ENCODE peak calls at places on chromosomes 13 and 19, in five cellular contexts. One of them, this sample, is unnamed.

GRCh38 chr19:52871466-52871865 is 14.0 kb upstream of the ZNF468 start:
- DNase-seq in right lobe of liver: no peak
- DNase-seq in astrocyte: no peak
- DNase-seq in aorta: no peak
- DNase-seq in GM12865: no peak
- DNase-seq in this sample: no peak

GRCh38 chr13:104841110-104841509 is 1694.4 kb downstream of the EFNB2 start:
- DNase-seq in right lobe of liver: no peak
- DNase-seq in astrocyte: no peak
- DNase-seq in aorta: no peak
- DNase-seq in GM12865: no peak
- DNase-seq in this sample: no peak

GRCh38 chr19:1279782-1280341 is 4.5 kb downstream of the FAM174C start:
- DNase-seq in right lobe of liver: peak; percentile 82
- DNase-seq in astrocyte: peak; percentile 42
- DNase-seq in aorta: peak; percentile 87
- DNase-seq in GM12865: peak; percentile 89
- DNase-seq in this sample: peak; percentile 85

GRCh38 chr19:45406165-45406956 is at the start of gene POLR1G:
- DNase-seq in right lobe of liver: peak; percentile 86
- DNase-seq in astrocyte: peak; percentile 80
- DNase-seq in aorta: peak; percentile 84
- DNase-seq in GM12865: peak; percentile 87
- DNase-seq in this sample: peak; percentile 84

GRCh38 chr19:46984077-46985010 is 35.3 kb upstream of the NPAS1 start:
- DNase-seq in right lobe of liver: peak; percentile 85
- DNase-seq in astrocyte: peak; percentile 72
- DNase-seq in aorta: peak; percentile 60
- DNase-seq in GM12865: no peak
- DNase-seq in this sample: no peak

GRCh38 chr13:78022164-78022877 is 103.7 kb upstream of the EDNRB start:
- DNase-seq in right lobe of liver: no peak
- DNase-seq in astrocyte: peak; percentile 60
- DNase-seq in aorta: peak; percentile 58
- DNase-seq in GM12865: peak; percentile 88
- DNase-seq in this sample: no peak

GRCh38 chr19:34418300-34418699 is 9.9 kb upstream of the UBA2 start:
- DNase-seq in right lobe of liver: no peak
- DNase-seq in astrocyte: no peak
- DNase-seq in aorta: no peak
- DNase-seq in GM12865: no peak
- DNase-seq in this sample: no peak

GRCh38 chr13:66899955-66900354 is 330.2 kb downstream of the PCDH9 start:
- DNase-seq in right lobe of liver: no peak
- DNase-seq in astrocyte: peak; percentile 26
- DNase-seq in aorta: no peak
- DNase-seq in GM12865: no peak
- DNase-seq in this sample: no peak

GRCh38 chr13:84896128-84896527 is 903.1 kb downstream of the SLITRK6 start:
- DNase-seq in right lobe of liver: no peak
- DNase-seq in astrocyte: peak; percentile 18
- DNase-seq in aorta: no peak
- DNase-seq in GM12865: peak; percentile 62
- DNase-seq in this sample: peak; percentile 28

GRCh38 chr13:44402902-44403719 is 29.5 kb downstream of the SERP2 start:
- DNase-seq in right lobe of liver: peak; percentile 18
- DNase-seq in astrocyte: no peak
- DNase-seq in aorta: no peak
- DNase-seq in GM12865: no peak
- DNase-seq in this sample: no peak

GRCh38 chr13:90882551-90882950 is 464.9 kb upstream of the MIR17HG start:
- DNase-seq in right lobe of liver: no peak
- DNase-seq in astrocyte: no peak
- DNase-seq in aorta: no peak
- DNase-seq in GM12865: no peak
- DNase-seq in this sample: no peak

GRCh38 chr13:49810825-49811526 is 18.5 kb upstream of the KPNA3 start:
- DNase-seq in right lobe of liver: no peak
- DNase-seq in astrocyte: peak; percentile 47
- DNase-seq in aorta: no peak
- DNase-seq in GM12865: no peak
- DNase-seq in this sample: no peak

GRCh38 chr19:46784262-46785053 is 3.9 kb downstream of the SLC1A5 start:
- DNase-seq in right lobe of liver: peak; percentile 60
- DNase-seq in astrocyte: peak; percentile 73
- DNase-seq in aorta: peak; percentile 81
- DNase-seq in GM12865: peak; percentile 90
- DNase-seq in this sample: no peak

GRCh38 chr19:45809643-45810159 is 5.4 kb downstream of the RSPH6A start:
- DNase-seq in right lobe of liver: no peak
- DNase-seq in astrocyte: peak; percentile 73
- DNase-seq in aorta: no peak
- DNase-seq in GM12865: peak; percentile 67
- DNase-seq in this sample: no peak

GRCh38 chr13:30892966-30893365 is 13.1 kb upstream of the MEDAG start:
- DNase-seq in right lobe of liver: no peak
- DNase-seq in astrocyte: peak; percentile 35
- DNase-seq in aorta: peak; percentile 79
- DNase-seq in GM12865: peak; percentile 18
- DNase-seq in this sample: no peak

GRCh38 chr13:20441879-20442278 is 83.8 kb downstream of the CRYL1 start:
- DNase-seq in right lobe of liver: no peak
- DNase-seq in astrocyte: peak; percentile 83
- DNase-seq in aorta: no peak
- DNase-seq in GM12865: peak; percentile 17
- DNase-seq in this sample: no peak

GRCh38 chr19:19672816-19673215 is 4.2 kb downstream of the ZNF101 start:
- DNase-seq in right lobe of liver: no peak
- DNase-seq in astrocyte: no peak
- DNase-seq in aorta: no peak
- DNase-seq in GM12865: no peak
- DNase-seq in this sample: no peak

GRCh38 chr19:19670070-19670551 is 1.5 kb downstream of the ZNF101 start:
- DNase-seq in right lobe of liver: no peak
- DNase-seq in astrocyte: no peak
- DNase-seq in aorta: no peak
- DNase-seq in GM12865: no peak
- DNase-seq in this sample: no peak

GRCh38 chr19:19677579-19677978 is 8.9 kb downstream of the ZNF101 start:
- DNase-seq in right lobe of liver: no peak
- DNase-seq in astrocyte: no peak
- DNase-seq in aorta: no peak
- DNase-seq in GM12865: no peak
- DNase-seq in this sample: no peak

GRCh38 chr19:19679176-19680073 is 10.8 kb downstream of the ZNF101 start:
- DNase-seq in right lobe of liver: no peak
- DNase-seq in astrocyte: no peak
- DNase-seq in aorta: no peak
- DNase-seq in GM12865: no peak
- DNase-seq in this sample: no peak

GRCh38 chr19:19674315-19674714 is 5.7 kb downstream of the ZNF101 start:
- DNase-seq in right lobe of liver: no peak
- DNase-seq in astrocyte: no peak
- DNase-seq in aorta: no peak
- DNase-seq in GM12865: no peak
- DNase-seq in this sample: no peak
- H3K4me3 ChIP-seq in right lobe of liver: no peak overlapping the region
- H3K4me3 ChIP-seq in astrocyte: no peak overlapping the region
- H3K4me3 ChIP-seq in aorta: no peak overlapping the region
- H3K4me3 ChIP-seq in GM12865: no peak overlapping the region
- H3K4me3 ChIP-seq in this sample: no peak overlapping the region

GRCh38 chr13:34114581-34114980 is 296.6 kb downstream of the RFC3 start:
- DNase-seq in right lobe of liver: no peak
- DNase-seq in astrocyte: no peak
- DNase-seq in aorta: no peak
- DNase-seq in GM12865: peak; percentile 7
- DNase-seq in this sample: no peak
- H3K4me3 ChIP-seq in right lobe of liver: no peak overlapping the region
- H3K4me3 ChIP-seq in astrocyte: no peak overlapping the region
- H3K4me3 ChIP-seq in aorta: no peak overlapping the region
- H3K4me3 ChIP-seq in GM12865: no peak overlapping the region
- H3K4me3 ChIP-seq in this sample: no peak overlapping the region

GRCh38 chr19:58399903-58400637 is 4.6 kb downstream of the RNF225 start:
- DNase-seq in right lobe of liver: no peak
- DNase-seq in astrocyte: no peak
- DNase-seq in aorta: peak; percentile 50
- DNase-seq in GM12865: no peak
- DNase-seq in this sample: peak; percentile 78

GRCh38 chr19:58401825-58402433 is 6.5 kb downstream of the RNF225 start:
- DNase-seq in right lobe of liver: no peak
- DNase-seq in astrocyte: no peak
- DNase-seq in aorta: no peak
- DNase-seq in GM12865: no peak
- DNase-seq in this sample: no peak

GRCh38 chr19:58398545-58398944 is 3.1 kb downstream of the RNF225 start:
- DNase-seq in right lobe of liver: no peak
- DNase-seq in astrocyte: no peak
- DNase-seq in aorta: no peak
- DNase-seq in GM12865: no peak
- DNase-seq in this sample: no peak

GRCh38 chr19:58400916-58401824 is 5.7 kb downstream of the RNF225 start:
- DNase-seq in right lobe of liver: peak; percentile 99
- DNase-seq in astrocyte: peak; percentile 96
- DNase-seq in aorta: peak; percentile 100
- DNase-seq in GM12865: peak; percentile 100
- DNase-seq in this sample: peak; percentile 99

DNA sequence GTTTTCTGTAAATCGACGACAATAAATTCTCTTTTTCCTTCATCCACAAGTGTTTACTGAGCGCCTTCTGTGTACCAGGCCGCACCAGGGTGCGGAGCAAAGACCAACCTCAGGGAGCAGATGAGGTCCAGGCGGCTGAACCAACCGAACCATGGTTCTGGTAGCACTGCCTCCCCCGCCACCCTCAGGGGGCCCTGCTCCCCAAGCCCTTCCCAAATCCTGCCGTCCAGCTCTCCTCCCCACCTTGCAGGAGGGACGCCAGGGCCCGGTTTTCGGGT is 5.1 kb downstream of the RNF225 start:
- DNase-seq in right lobe of liver: no peak
- DNase-seq in astrocyte: no peak
- DNase-seq in aorta: no peak
- DNase-seq in GM12865: no peak
- DNase-seq in this sample: no peak
- H3K4me3 ChIP-seq in right lobe of liver: peak overlapping the region; percentile 49
- H3K4me3 ChIP-seq in astrocyte: peak overlapping the region; percentile 56
- H3K4me3 ChIP-seq in aorta: peak overlapping the region; percentile 57
- H3K4me3 ChIP-seq in GM12865: peak overlapping the region; percentile 60
- H3K4me3 ChIP-seq in this sample: peak overlapping the region; percentile 79

DNA sequence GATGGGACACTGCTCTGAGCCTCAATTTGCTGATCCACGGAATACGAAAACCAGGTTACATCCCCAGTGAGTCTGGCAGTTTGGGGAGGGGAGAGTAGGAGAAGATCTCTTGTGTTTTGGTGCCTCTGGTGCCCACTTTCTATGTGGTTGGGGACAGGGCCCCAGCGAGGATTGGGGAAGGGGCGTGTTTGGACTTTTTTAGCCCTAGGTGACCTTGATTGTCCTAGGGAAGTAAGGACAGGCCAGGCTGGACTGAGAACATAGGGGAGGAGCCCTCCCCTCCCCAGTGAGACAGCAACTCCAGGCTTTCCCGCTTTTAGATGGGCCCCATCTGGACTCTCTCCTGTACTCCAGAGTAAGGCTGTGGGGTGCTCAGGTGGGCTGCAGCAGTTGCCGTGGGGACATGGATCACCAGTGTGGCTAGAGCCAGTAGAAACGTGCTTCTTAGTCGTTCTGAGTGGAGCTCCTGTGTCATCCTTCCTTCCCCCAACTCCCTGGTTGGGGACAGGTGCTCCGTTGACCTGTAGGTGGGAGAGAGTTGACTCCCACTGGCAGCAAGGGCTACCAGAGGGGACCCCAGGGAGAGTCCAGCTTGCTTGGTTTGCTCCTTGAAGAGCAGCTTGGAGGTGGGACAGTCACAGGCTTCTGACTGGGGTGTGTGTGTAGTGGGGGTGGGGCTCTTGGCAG is 4.3 kb downstream of the EGLN2 start:
- DNase-seq in right lobe of liver: no peak
- DNase-seq in astrocyte: no peak
- DNase-seq in aorta: no peak
- DNase-seq in GM12865: no peak
- DNase-seq in this sample: no peak
- H3K4me3 ChIP-seq in right lobe of liver: no peak overlapping the region
- H3K4me3 ChIP-seq in astrocyte: no peak overlapping the region
- H3K4me3 ChIP-seq in aorta: no peak overlapping the region
- H3K4me3 ChIP-seq in GM12865: no peak overlapping the region
- H3K4me3 ChIP-seq in this sample: peak overlapping the region; percentile 96

GRCh38 chr19:15293751-15294505 is 38.4 kb downstream of the BRD4 start:
- DNase-seq in right lobe of liver: no peak
- DNase-seq in astrocyte: no peak
- DNase-seq in aorta: no peak
- DNase-seq in GM12865: no peak
- DNase-seq in this sample: no peak
- H3K4me3 ChIP-seq in right lobe of liver: no peak overlapping the region
- H3K4me3 ChIP-seq in astrocyte: no peak overlapping the region
- H3K4me3 ChIP-seq in aorta: no peak overlapping the region
- H3K4me3 ChIP-seq in GM12865: no peak overlapping the region
- H3K4me3 ChIP-seq in this sample: no peak overlapping the region

GRCh38 chr19:18433735-18434398 is 4.1 kb downstream of the ISYNA1 start:
- DNase-seq in right lobe of liver: no peak
- DNase-seq in astrocyte: no peak
- DNase-seq in aorta: no peak
- DNase-seq in GM12865: no peak
- DNase-seq in this sample: no peak
- H3K4me3 ChIP-seq in right lobe of liver: peak overlapping the region; percentile 23
- H3K4me3 ChIP-seq in astrocyte: no peak overlapping the region
- H3K4me3 ChIP-seq in aorta: peak overlapping the region; percentile 11
- H3K4me3 ChIP-seq in GM12865: peak overlapping the region; percentile 59
- H3K4me3 ChIP-seq in this sample: peak overlapping the region; percentile 64

DNA sequence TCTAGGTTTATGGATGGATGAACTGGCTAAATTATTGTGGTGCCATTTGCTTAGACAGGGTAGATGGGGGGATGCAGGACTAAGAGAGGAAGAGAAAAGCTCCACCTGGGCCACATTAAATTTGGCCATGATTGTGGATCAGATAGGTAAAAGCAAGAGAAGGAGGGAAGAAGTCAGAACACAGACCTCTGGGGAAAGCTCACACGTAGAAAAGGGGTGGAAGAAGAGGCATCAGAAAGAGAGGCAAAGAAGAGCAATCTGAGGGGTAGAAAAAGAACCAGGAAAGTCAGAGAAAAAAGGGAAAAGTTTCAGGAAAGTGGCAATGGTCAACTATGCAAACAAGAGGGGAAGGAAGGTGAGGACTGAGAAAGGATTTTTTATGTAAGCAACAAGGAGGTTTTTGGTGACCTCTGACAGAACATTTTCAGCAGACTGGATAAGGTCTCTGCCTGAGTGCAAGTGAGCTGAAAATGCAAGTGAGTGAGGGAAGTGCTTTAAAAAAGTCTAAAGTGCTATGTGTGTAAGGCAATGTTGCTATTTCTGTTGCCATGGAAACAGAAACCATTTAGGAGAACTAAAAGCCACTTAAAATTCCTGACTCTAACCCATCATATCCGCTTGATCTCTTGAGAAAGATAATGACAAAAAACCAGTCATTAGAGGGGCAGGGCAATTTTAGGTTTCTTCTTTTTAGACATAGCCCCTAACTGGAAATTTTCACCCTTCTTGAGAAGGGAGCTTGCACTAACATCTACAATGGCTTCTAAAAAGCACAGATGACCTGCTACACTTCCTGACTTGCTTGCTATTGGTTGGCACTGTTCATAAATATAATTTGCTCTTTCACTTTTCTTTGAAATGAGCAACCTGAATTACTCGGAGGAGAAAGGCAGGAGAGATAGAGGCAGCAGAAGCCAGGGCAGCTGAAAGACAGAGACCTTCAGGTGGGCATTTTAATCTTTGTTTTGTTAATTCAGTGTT is at the start of gene CYSLTR2:
- DNase-seq in right lobe of liver: no peak
- DNase-seq in astrocyte: peak; percentile 56
- DNase-seq in aorta: no peak
- DNase-seq in GM12865: peak; percentile 53
- DNase-seq in this sample: no peak
- H3K4me3 ChIP-seq in right lobe of liver: no peak within 1 kb of the TSS
- H3K4me3 ChIP-seq in astrocyte: no peak within 1 kb of the TSS
- H3K4me3 ChIP-seq in aorta: no peak within 1 kb of the TSS
- H3K4me3 ChIP-seq in GM12865: no peak within 1 kb of the TSS
- H3K4me3 ChIP-seq in this sample: no peak within 1 kb of the TSS

This sample was measured in dorsolateral prefrontal cortex.